ENCODE peak calls at places on chromosomes 11 and 22, in eight cellular contexts. I is SJSA1; J is stomach; Y is endothelial cell; B is KG1; U is activated T-cell treated with anti-CD3 and anti-CD28 coated beads, Interleukin-2, amount 50 U/mL, for 72 hours; E is NCI-H187; M is left cardiac atrium. S is an unnamed sample.
A peak's percentile ranks its signal among the peaks of the same experiment; 100 is the strongest.

GRCh38 chr11:100863080-100863581 is 176.0 kb downstream of the ARHGAP42 start:
- DNase-seq in I (no peak), B (peak; percentile 32), U (no peak), E (peak; percentile 21), Y (no peak), M (no peak), J (peak; percentile 52), S (no peak)

GRCh38 chr11:17513853-17514252 is 30.4 kb downstream of the USH1C start:
- DNase-seq in E (no peak), I (no peak), Y (no peak), M (no peak), B (no peak), U (peak; percentile 30), J (no peak), S (no peak)

GRCh38 chr11:113256431-113257227 is 57.8 kb upstream of the TTC12 start:
- DNase-seq in J (no peak), I (no peak), U (no peak), E (no peak), B (no peak), Y (no peak), M (peak; percentile 29), S (no peak)

GRCh38 chr22:40654522-40655167 is 18.1 kb upstream of the MRTFA start:
- DNase-seq in U (no peak), Y (peak; percentile 32), J (peak; percentile 64), M (peak; percentile 48), I (no peak), B (no peak), E (no peak), S (peak; percentile 42)

GRCh38 chr22:45583504-45583903 is 80.8 kb downstream of the FBLN1 start:
- DNase-seq in B (no peak), I (no peak), E (no peak), U (no peak), M (peak; percentile 5), Y (no peak), J (no peak), S (no peak)

GRCh38 chr11:5605849-5606248 is 9.4 kb downstream of the TRIM6 start:
- DNase-seq in J (no peak), E (no peak), I (peak; percentile 54), Y (no peak), B (no peak), U (no peak), M (no peak), S (no peak)

GRCh38 chr11:35144103-35144741 is 5.3 kb downstream of the CD44 start:
- DNase-seq in I (peak; percentile 88), J (peak; percentile 32), U (peak; percentile 81), Y (no peak), B (peak; percentile 61), E (no peak), M (no peak), S (no peak)

GRCh38 chr11:35943761-35944502 is at the start of gene LDLRAD3:
- DNase-seq in B (no peak), M (peak; percentile 83), E (peak; percentile 42), U (peak; percentile 46), I (peak; percentile 44), J (peak; percentile 70), Y (peak; percentile 79), S (peak; percentile 84)

GRCh38 chr11:73856001-73856663 is 20.5 kb downstream of the COA4 start:
- DNase-seq in Y (no peak), U (no peak), I (no peak), E (peak; percentile 70), B (no peak), M (no peak), J (no peak), S (no peak)

GRCh38 chr22:31102441-31103081 is 4.8 kb downstream of the SELENOM start:
- DNase-seq in E (no peak), J (peak; percentile 69), M (peak; percentile 79), B (no peak), Y (no peak), I (peak; percentile 80), U (no peak), S (no peak)

GRCh38 chr11:79438631-79439429 is 2.0 kb downstream of the TENM4 start:
- DNase-seq in M (no peak), Y (peak; percentile 6), I (no peak), B (no peak), J (no peak), U (no peak), E (no peak), S (peak; percentile 54)

GRCh38 chr22:39997939-39998726 is 3.4 kb downstream of the FAM83F start:
- DNase-seq in Y (peak; percentile 33), M (no peak), I (peak; percentile 10), E (no peak), U (no peak), B (no peak), J (peak; percentile 83), S (peak; percentile 85)

GRCh38 chr11:65314501-65315203 is at the start of gene CDC42EP2:
- DNase-seq in J (peak; percentile 91), I (peak; percentile 96), M (peak; percentile 90), B (peak; percentile 59), U (peak; percentile 68), Y (peak; percentile 91), E (peak; percentile 56), S (peak; percentile 86)

GRCh38 chr22:21837184-21837979 is 30.1 kb downstream of the MAPK1 start:
- DNase-seq in U (no peak), E (no peak), B (no peak), M (no peak), I (peak; percentile 88), Y (peak; percentile 7), J (no peak), S (no peak)

GRCh38 chr22:43479962-43480361 is 68.1 kb downstream of the MPPED1 start:
- DNase-seq in U (no peak), J (no peak), Y (no peak), M (no peak), E (no peak), B (no peak), I (no peak), S (no peak)

GRCh38 chr11:79076526-79077115 is 364.2 kb downstream of the TENM4 start:
- DNase-seq in M (peak; percentile 57), B (no peak), U (peak; percentile 2), Y (peak; percentile 47), J (peak; percentile 50), I (no peak), E (no peak), S (no peak)

GRCh38 chr11:70541699-70542098 is 143.4 kb downstream of the CTTN start:
- DNase-seq in M (no peak), I (no peak), U (no peak), J (no peak), Y (no peak), E (no peak), B (no peak), S (no peak)

GRCh38 chr11:65498042-65498726 is 661 bp upstream of the MALAT1 start:
- DNase-seq in Y (no peak), M (peak; percentile 51), J (peak; percentile 63), U (peak; percentile 77), E (no peak), B (peak; percentile 97), I (peak; percentile 88), S (no peak)

GRCh38 chr11:118497831-118498230 is 29.4 kb upstream of the TTC36 start:
- DNase-seq in B (no peak), J (no peak), U (no peak), I (peak; percentile 4), M (no peak), E (no peak), Y (no peak), S (no peak)

GRCh38 chr11:116510886-116511650 is 261.7 kb downstream of the BUD13 start:
- DNase-seq in B (no peak), I (no peak), M (no peak), U (no peak), Y (no peak), J (no peak), E (no peak), S (peak; percentile 28)

GRCh38 chr22:37183432-37184379 is 4.3 kb downstream of the C1QTNF6 start:
- DNase-seq in I (no peak), E (no peak), J (no peak), B (no peak), M (peak; percentile 13), U (no peak), Y (no peak), S (no peak)

GRCh38 chr22:29071261-29072045 is 1.4 kb upstream of the KREMEN1 start:
- DNase-seq in I (no peak), J (peak; percentile 65), M (peak; percentile 55), B (no peak), Y (peak; percentile 45), U (peak; percentile 57), E (no peak), S (peak; percentile 72)

GRCh38 chr11:118530683-118531596 is at the start of gene TMEM25:
- DNase-seq in M (peak; percentile 76), E (peak; percentile 67), U (peak; percentile 89), B (peak; percentile 79), Y (peak; percentile 70), J (peak; percentile 70), I (peak; percentile 30), S (peak; percentile 83)

GRCh38 chr11:1841511-1842148 is 2.8 kb downstream of the TNNI2 start:
- DNase-seq in I (no peak), E (no peak), M (no peak), U (no peak), Y (no peak), J (no peak), B (no peak), S (no peak)

GRCh38 chr22:46262449-46263207 is 515 bp downstream of the PKDREJ start:
- DNase-seq in I (no peak), M (peak; percentile 79), J (peak; percentile 65), U (peak; percentile 64), B (no peak), E (no peak), Y (peak; percentile 69), S (peak; percentile 86)

GRCh38 chr11:133895551-133895950 is 50.2 kb upstream of the SPATA19 start:
- DNase-seq in B (no peak), M (no peak), Y (no peak), J (peak; percentile 11), U (no peak), I (no peak), E (no peak), S (peak; percentile 44)

GRCh38 chr11:95863486-95864140 is 60.3 kb downstream of the MTMR2 start:
- DNase-seq in E (no peak), M (no peak), I (peak; percentile 48), B (no peak), J (no peak), Y (no peak), U (no peak), S (no peak)